ENCODE peak calls at places on chromosome 9, in seven cellular contexts. G is uterus, L is H1, E is transverse colon, M is prostate gland, V is A549, X is breast epithelium. D is an unnamed sample.

GRCh38 chr9:4375424-4376195 is 75.7 kb upstream of the GLIS3 start:
- DNase-seq in L (no peak), E (no peak), V (peak; percentile 59), G (no peak), M (peak; percentile 7), X (no peak), D (no peak)

GRCh38 chr9:126722922-126723806 is 81.7 kb upstream of the ZBTB43 start:
- DNase-seq in X (no peak), E (peak; percentile 61), V (no peak), G (peak; percentile 42), L (no peak), M (peak; percentile 36), D (no peak)

GRCh38 chr9:91844656-91845291 is 105.3 kb downstream of the ROR2 start:
- DNase-seq in M (no peak), E (no peak), X (no peak), V (no peak), G (no peak), L (no peak), D (peak; percentile 31)

GRCh38 chr9:75088646-75089368 is 493 bp downstream of the OSTF1 start:
- DNase-seq in G (peak; percentile 57), X (peak; percentile 36), E (peak; percentile 71), V (peak; percentile 54), L (no peak), M (peak; percentile 85), D (no peak)

GRCh38 chr9:18606281-18606680 is 132.3 kb downstream of the ADAMTSL1 start:
- DNase-seq in L (no peak), X (no peak), V (no peak), M (no peak), E (no peak), G (no peak), D (no peak)

GRCh38 chr9:6152824-6153223 is 62.8 kb upstream of the IL33 start:
- DNase-seq in V (no peak), M (no peak), G (no peak), E (no peak), L (no peak), X (no peak), D (no peak)

GRCh38 chr9:27529316-27530278 is at the start of gene MOB3B:
- DNase-seq in X (peak; percentile 69), E (peak; percentile 88), G (peak; percentile 82), L (no peak), M (peak; percentile 74), V (peak; percentile 65), D (no peak)

GRCh38 chr9:90795084-90795483 is 6.5 kb upstream of the SYK start:
- DNase-seq in G (no peak), L (no peak), X (no peak), E (no peak), M (no peak), V (no peak), D (no peak)

GRCh38 chr9:84397151-84397728 is 56.7 kb upstream of the SLC28A3 start:
- DNase-seq in V (peak; percentile 67), M (peak; percentile 61), E (peak; percentile 76), G (peak; percentile 46), X (peak; percentile 67), L (peak; percentile 31), D (no peak)

GRCh38 chr9:83557317-83557716 is 19.1 kb upstream of the FRMD3 start:
- DNase-seq in X (no peak), G (no peak), V (no peak), M (no peak), L (no peak), E (no peak), D (no peak)

GRCh38 chr9:87307810-87308209 is 189.9 kb upstream of the DAPK1 start:
- DNase-seq in X (no peak), E (no peak), L (no peak), M (no peak), V (no peak), G (no peak), D (no peak)

GRCh38 chr9:73183917-73184861 is 32.5 kb downstream of the ANXA1 start:
- DNase-seq in E (no peak), X (no peak), V (peak; percentile 65), M (no peak), G (no peak), L (no peak), D (no peak)
- TF ChIP-seq CTCF in E (peak; percentile 56), X (peak; percentile 42), V (peak; percentile 66), M (peak; percentile 77), G (peak; percentile 47), L (no peak), D (peak; percentile 21)

DNA sequence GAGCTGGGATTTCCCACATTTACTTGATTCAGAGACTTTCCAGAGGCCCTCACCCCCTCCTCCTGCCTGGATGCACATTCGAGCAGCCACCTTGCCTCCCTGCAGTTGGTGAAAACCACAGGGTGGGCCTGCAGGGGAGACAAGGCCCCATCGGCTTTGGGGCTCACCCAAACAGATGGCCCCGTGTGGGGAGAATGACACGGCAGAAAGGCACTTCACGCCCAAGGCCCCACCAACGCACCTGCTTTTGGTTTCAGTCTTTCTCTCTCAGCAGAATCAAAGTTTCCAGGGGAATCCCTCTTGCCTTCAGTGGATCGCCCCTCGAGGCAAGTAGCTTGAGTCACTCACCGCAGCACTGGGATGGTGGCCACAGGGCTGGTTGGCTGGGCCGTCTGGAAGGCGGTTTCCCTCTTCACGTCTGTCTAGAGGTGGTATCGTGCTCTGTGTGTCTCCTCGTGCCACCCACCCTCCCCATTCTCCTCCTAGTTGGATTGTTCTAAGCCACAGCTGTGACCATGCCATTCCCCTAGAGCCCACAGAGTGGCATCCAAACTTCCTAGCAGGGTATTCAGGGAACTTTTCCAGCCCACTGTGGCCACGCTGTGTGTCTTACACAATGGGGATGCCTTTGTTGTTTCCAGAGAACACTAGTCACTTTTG is 31.8 kb downstream of the SEC61B start:
- DNase-seq in E (peak; percentile 49), G (no peak), V (no peak), M (no peak), L (no peak), X (peak; percentile 22), D (no peak)
- TF ChIP-seq POLR2A in E (no peak), G (no peak), V (no peak), M (no peak), L (no peak), X (no peak), D (no peak)

GRCh38 chr9:110346325-110346724 is 8.7 kb upstream of the TXNDC8 start:
- DNase-seq in L (no peak), G (no peak), V (no peak), X (no peak), M (no peak), E (no peak), D (no peak)
- TF ChIP-seq CTCF in L (no peak), G (no peak), V (no peak), X (no peak), M (no peak), E (no peak), D (no peak)

DNA sequence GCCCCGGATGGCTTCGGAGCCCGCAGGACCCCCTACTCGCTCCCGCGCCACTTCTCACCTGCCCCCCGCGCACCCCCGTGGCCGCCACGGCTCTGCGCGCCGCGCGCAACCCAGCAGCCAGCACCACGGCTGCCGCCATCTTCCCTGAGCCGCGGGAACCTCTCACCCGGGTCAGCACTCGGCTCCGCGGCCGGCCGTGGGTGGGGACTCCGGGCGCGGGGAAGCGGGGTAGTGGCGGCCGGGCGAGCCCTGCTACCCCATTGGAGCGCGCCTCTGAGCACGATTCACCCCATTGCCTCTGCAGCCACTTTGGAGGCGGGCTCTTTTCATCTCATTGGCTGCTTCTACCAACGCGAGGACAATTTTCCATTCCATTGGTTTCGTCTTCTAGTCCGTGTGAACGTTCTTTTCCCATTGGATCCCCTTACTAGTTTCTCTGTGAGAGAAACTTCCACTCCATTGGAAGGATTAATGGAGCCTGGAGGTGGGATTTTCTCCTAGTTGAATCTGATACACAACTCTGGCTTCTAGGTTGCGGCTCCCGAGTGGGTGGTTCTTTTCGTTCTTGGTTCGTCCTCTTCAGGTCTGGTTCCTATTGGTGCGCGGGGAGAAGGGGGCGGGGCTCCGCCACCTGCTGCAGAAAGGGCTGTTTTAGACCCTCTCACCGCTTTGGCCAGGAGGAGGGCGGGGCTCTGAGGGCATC is at the start of gene HINT2:
- DNase-seq in X (peak; percentile 98), V (peak; percentile 98), M (peak; percentile 96), G (peak; percentile 98), L (peak; percentile 93), E (peak; percentile 99), D (peak; percentile 99)
- TF ChIP-seq POLR2A in X (peak; percentile 87), V (peak; percentile 88), M (peak; percentile 91), G (peak; percentile 95), L (peak; percentile 7), E (peak; percentile 97), D (peak; percentile 47)